ENCODE peak calls at places on chromosomes 5 and 9, in six cellular contexts. F, I, K, O, D and W are unnamed samples.
A peak's percentile ranks its signal among the peaks of the same experiment; 100 is the strongest.

GRCh38 chr9:128001411-128002298 is 20.9 kb upstream of the EEIG1 start:
- DNase-seq in O (peak; percentile 63), K (no peak), D (peak; percentile 62), F (peak; percentile 46), I (peak; percentile 96), W (peak; percentile 73)

GRCh38 chr5:119393746-119394145 is 37.9 kb downstream of the TNFAIP8 start:
- DNase-seq in F (no peak), D (no peak), O (no peak), K (no peak), I (no peak), W (peak; percentile 76)

GRCh38 chr5:65861830-65862241 is 64.5 kb upstream of the ERBIN start:
- DNase-seq in D (no peak), F (no peak), I (peak; percentile 69), K (no peak), O (no peak), W (no peak)

GRCh38 chr5:112570708-112571448 is 151.8 kb upstream of the EPB41L4A start:
- DNase-seq in K (no peak), D (no peak), O (no peak), I (no peak), F (no peak), W (no peak)

GRCh38 chr5:116864838-116865190 is 290.2 kb upstream of the SEMA6A start:
- DNase-seq in D (no peak), I (no peak), O (no peak), F (no peak), K (no peak), W (no peak)

GRCh38 chr5:163724305-163724704 is 218.9 kb downstream of the MAT2B start:
- DNase-seq in D (no peak), O (no peak), I (no peak), F (no peak), K (no peak), W (no peak)

GRCh38 chr9:128420060-128420650 is 502 bp upstream of the CERCAM start:
- DNase-seq in F (peak; percentile 63), I (peak; percentile 60), D (peak; percentile 83), O (peak; percentile 92), K (peak; percentile 39), W (peak; percentile 63)

GRCh38 chr5:53262348-53262970 is 152.9 kb upstream of the MOCS2 start:
- DNase-seq in D (no peak), K (peak; percentile 2), O (peak; percentile 12), I (peak; percentile 48), F (peak; percentile 29), W (peak; percentile 45)

GRCh38 chr9:128108784-128109709 is 18.5 kb downstream of the PTGES2 start:
- DNase-seq in O (no peak), D (no peak), F (peak; percentile 6), I (no peak), K (no peak), W (no peak)

GRCh38 chr9:14296462-14296861 is 17.5 kb downstream of the NFIB start:
- DNase-seq in O (no peak), I (no peak), K (no peak), F (no peak), D (no peak), W (no peak)

GRCh38 chr5:41856644-41857491 is 13.4 kb downstream of the OXCT1 start:
- DNase-seq in D (peak; percentile 60), F (peak; percentile 30), K (peak; percentile 58), I (peak; percentile 69), O (peak; percentile 64), W (peak; percentile 77)

GRCh38 chr5:140926211-140926902 is at the start of gene PCDHAC1:
- DNase-seq in F (peak; percentile 98), O (no peak), D (peak; percentile 98), I (peak; percentile 84), K (no peak), W (peak; percentile 77)

GRCh38 chr5:74017786-74018211 is 391.8 kb downstream of the ARHGEF28 start:
- DNase-seq in D (no peak), F (no peak), I (peak; percentile 33), K (no peak), O (no peak), W (no peak)

GRCh38 chr9:89502038-89502601 is 4.2 kb upstream of the SEMA4D start:
- DNase-seq in D (no peak), I (no peak), K (no peak), F (no peak), O (no peak), W (no peak)

GRCh38 chr9:2291980-2292704 is 277.0 kb downstream of the SMARCA2 start:
- DNase-seq in I (no peak), D (no peak), K (no peak), O (no peak), F (no peak), W (no peak)

GRCh38 chr5:131957721-131958483 is 12.4 kb upstream of the MEIKIN start:
- DNase-seq in D (no peak), O (no peak), F (no peak), K (no peak), I (no peak), W (no peak)

GRCh38 chr9:5971740-5972139 is 43.7 kb downstream of the RANBP6 start:
- DNase-seq in K (no peak), D (no peak), O (no peak), I (no peak), F (no peak), W (peak; percentile 40)

GRCh38 chr9:5982352-5982751 is 33.1 kb downstream of the RANBP6 start:
- DNase-seq in O (no peak), F (no peak), K (no peak), D (no peak), I (no peak), W (no peak)

GRCh38 chr9:5978523-5978922 is 36.9 kb downstream of the RANBP6 start:
- DNase-seq in D (no peak), O (no peak), I (no peak), K (no peak), F (no peak), W (no peak)

DNA sequence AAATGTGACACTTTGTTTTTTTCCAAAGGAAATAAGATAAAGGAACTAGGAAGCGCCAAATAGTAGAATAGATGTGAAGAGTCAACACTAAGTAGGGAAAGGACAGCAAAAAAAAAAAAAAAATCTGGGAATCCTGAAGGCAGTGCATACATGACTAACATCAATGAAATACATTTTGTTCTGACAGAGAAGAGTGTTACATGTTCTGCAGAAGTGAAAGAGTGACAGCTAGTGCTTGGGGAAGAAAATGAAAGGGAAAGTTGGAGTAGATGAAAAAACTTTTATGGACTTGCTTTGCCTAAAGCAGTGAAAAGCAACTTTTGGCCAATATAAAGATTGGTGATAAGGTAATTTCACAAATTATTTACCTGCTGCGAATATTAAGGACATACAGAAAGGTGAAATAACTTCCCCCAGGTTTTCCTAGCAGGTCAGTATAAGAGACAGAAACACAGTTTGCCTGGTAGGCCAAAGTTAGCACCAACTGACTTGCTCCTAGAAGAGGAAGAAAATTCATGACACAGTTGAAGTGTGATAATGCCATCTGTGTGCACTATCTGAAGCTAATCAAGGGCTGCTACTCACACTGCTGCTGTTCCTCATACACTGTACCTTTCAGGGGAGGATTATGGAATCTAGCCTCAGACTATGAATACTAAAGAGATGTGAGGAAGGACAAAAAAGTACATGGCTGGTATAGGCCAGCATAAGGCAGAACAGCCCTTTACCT is 38.6 kb downstream of the RANBP6 start:
- DNase-seq in K (no peak), O (no peak), F (no peak), D (no peak), I (no peak), W (peak; percentile 4)
- TF ChIP-seq CTCF in K (peak; percentile 8), O (no peak), F (no peak), D (no peak), I (no peak), W (no peak)

GRCh38 chr5:88925692-88926490 is 42.9 kb upstream of the MEF2C start:
- DNase-seq in O (no peak), K (no peak), D (no peak), I (no peak), F (no peak), W (no peak)
- TF ChIP-seq JUN in O (no peak), K (no peak), D (no peak), I (no peak), F (no peak), W (no peak)

DNA sequence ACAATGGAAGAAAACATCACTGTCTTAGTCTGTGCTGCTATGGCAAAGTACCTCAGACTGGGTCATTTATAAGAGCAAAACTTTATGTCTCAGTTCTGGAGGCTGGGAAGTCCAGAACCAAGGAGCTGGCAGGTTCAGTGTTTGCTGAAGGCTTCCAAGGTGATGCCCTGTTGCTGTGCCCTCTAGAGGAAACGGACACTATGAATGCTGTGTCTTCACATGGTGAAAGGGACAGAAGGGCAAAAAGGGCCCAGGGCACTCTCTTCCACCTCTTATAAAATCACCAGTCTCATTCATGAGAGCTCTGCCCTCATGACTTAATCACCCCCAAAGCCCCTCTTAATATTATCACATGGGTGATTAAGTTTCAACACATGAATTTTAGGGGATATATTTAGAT is 143.5 kb downstream of the FANCC start:
- DNase-seq in I (no peak), K (no peak), F (no peak), O (no peak), D (no peak), W (no peak)
- TF ChIP-seq MAX in I (no peak), K (no peak), F (no peak), O (no peak), D (no peak), W (no peak)

DNA sequence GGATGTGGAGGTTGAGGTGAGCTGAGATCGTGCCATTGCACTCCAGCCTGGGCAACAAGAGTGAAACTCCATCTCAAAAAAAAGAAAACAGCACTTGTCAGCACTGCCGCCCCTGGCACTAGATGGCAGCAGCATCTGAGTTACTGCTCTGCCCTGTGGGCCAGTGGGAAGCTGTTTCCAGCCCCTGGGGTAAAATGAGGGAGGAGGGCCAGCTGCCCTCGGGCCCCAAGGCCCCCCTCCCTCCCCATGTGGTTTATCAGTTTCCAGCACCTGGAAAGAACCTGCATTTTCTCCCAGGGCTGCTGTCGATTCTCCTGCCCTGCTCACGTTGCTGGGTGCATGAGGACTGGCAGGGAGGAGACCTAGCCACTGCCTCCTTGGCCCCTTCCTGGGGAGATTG is 13.2 kb upstream of the CEL start:
- DNase-seq in I (peak; percentile 35), D (no peak), O (peak; percentile 60), K (no peak), F (peak; percentile 43), W (peak; percentile 12)
- TF ChIP-seq CTCF in I (peak; percentile 40), D (peak; percentile 59), O (peak; percentile 24), K (peak; percentile 62), F (no peak), W (no peak)